ENCODE peak calls at places on chromosomes 12 and 14, in seven cellular contexts. G is NCI-H1105 treated with DMSO at 0.1 percent for 48 hours; R is T follicular helper cell; E is GM06990; Y is stimulated activated CD4-positive, alpha-beta T cell treated with anti-CD3 and anti-CD28 coated beads, Interleukin-1b, Interleukin-23, amount 100 ng/mL, for 24 hours; B is lower lobe of right lung; P is fibroblast of gingiva. O is an unnamed sample.
A peak's percentile ranks its signal among the peaks of the same experiment; 100 is the strongest.

GRCh38 chr14:51691176-51691575 is 39.5 kb downstream of the FRMD6 start:
- DNase-seq in Y (no peak), G (no peak), P (peak; percentile 56), R (no peak), B (no peak), E (no peak), O (no peak)

GRCh38 chr14:68468437-68469207 is 324.2 kb downstream of the ZFP36L1 start:
- DNase-seq in Y (no peak), P (peak; percentile 13), R (no peak), B (no peak), E (no peak), G (no peak), O (no peak)

GRCh38 chr14:67694791-67695393 is 672 bp downstream of the RDH11 start:
- DNase-seq in G (peak; percentile 89), P (peak; percentile 87), R (peak; percentile 41), E (peak; percentile 78), Y (peak; percentile 56), B (peak; percentile 63), O (peak; percentile 62)

GRCh38 chr12:21998295-21998694 is 47.7 kb upstream of the CMAS start:
- DNase-seq in Y (no peak), G (no peak), E (no peak), B (no peak), P (no peak), R (no peak), O (no peak)

GRCh38 chr12:94623161-94623920 is 27.0 kb downstream of the TMCC3 start:
- DNase-seq in Y (no peak), P (no peak), G (no peak), E (no peak), B (no peak), R (no peak), O (no peak)

GRCh38 chr14:91405241-91405721 is 12.3 kb downstream of the CCDC88C start:
- DNase-seq in Y (peak; percentile 42), G (no peak), B (no peak), P (no peak), R (peak; percentile 61), E (no peak), O (peak; percentile 51)

GRCh38 chr12:28869197-28869596 is 279.9 kb upstream of the FAR2 start:
- DNase-seq in Y (no peak), B (no peak), G (no peak), E (no peak), P (no peak), R (no peak), O (no peak)

GRCh38 chr14:93010543-93011541 is 87.9 kb downstream of the CHGA start:
- DNase-seq in G (no peak), P (no peak), E (no peak), Y (no peak), R (no peak), B (no peak), O (no peak)

GRCh38 chr12:90128526-90128925 is 419.9 kb upstream of the ATP2B1 start:
- DNase-seq in P (no peak), B (no peak), R (no peak), G (no peak), E (no peak), Y (no peak), O (no peak)

GRCh38 chr12:103799504-103800251 is 41.4 kb downstream of the NT5DC3 start:
- DNase-seq in R (no peak), B (no peak), E (no peak), P (peak; percentile 52), Y (no peak), G (peak; percentile 92), O (no peak)

GRCh38 chr14:56474419-56475022 is 105.1 kb upstream of the TMEM260 start:
- DNase-seq in R (no peak), P (peak; percentile 26), G (peak; percentile 63), Y (no peak), E (no peak), B (no peak), O (no peak)

GRCh38 chr12:60194682-60195081 is 598.9 kb downstream of the SLC16A7 start:
- DNase-seq in B (no peak), Y (no peak), G (no peak), R (no peak), E (no peak), P (peak; percentile 5), O (no peak)

GRCh38 chr12:43848786-43849185 is 12.9 kb downstream of the TMEM117 start:
- DNase-seq in R (no peak), E (no peak), Y (no peak), G (no peak), B (no peak), P (no peak), O (no peak)

GRCh38 chr14:22839159-22839779 is 2.9 kb downstream of the MMP14 start:
- DNase-seq in P (peak; percentile 90), G (no peak), E (no peak), R (no peak), Y (no peak), B (peak; percentile 41), O (no peak)

GRCh38 chr12:34126239-34126641 is 103.9 kb downstream of the ALG10 start:
- DNase-seq in E (no peak), Y (no peak), P (no peak), G (no peak), R (no peak), B (no peak), O (no peak)

GRCh38 chr14:99028521-99028920 is 243.5 kb downstream of the BCL11B start:
- DNase-seq in P (no peak), Y (no peak), G (no peak), E (no peak), B (no peak), R (no peak), O (no peak)